ENCODE peak calls at places on chromosomes 1 and 21, in six cellular contexts. One of them, this sample, is unnamed.

GRCh38 chr1:245197911-245198379 is 43.2 kb downstream of the KIF26B start:
- DNase-seq in GM12891: no peak
- DNase-seq in uterus: no peak
- DNase-seq in esophagus squamous epithelium: no peak
- DNase-seq in adrenal gland: no peak
- DNase-seq in body of pancreas: no peak
- DNase-seq in this sample: no peak

GRCh38 chr1:227763246-227764018 is 28.2 kb downstream of the SNAP47 start:
- DNase-seq in GM12891: no peak
- DNase-seq in uterus: no peak
- DNase-seq in esophagus squamous epithelium: no peak
- DNase-seq in adrenal gland: no peak
- DNase-seq in body of pancreas: no peak
- DNase-seq in this sample: no peak

GRCh38 chr1:153963850-153964331 is 554 bp upstream of the SLC39A1 start:
- DNase-seq in GM12891: no peak
- DNase-seq in uterus: no peak
- DNase-seq in esophagus squamous epithelium: no peak
- DNase-seq in adrenal gland: no peak
- DNase-seq in body of pancreas: peak; percentile 56
- DNase-seq in this sample: no peak

GRCh38 chr21:38343691-38344090 is 86.9 kb downstream of the KCNJ15 start:
- DNase-seq in GM12891: no peak
- DNase-seq in uterus: no peak
- DNase-seq in esophagus squamous epithelium: no peak
- DNase-seq in adrenal gland: peak; percentile 72
- DNase-seq in body of pancreas: peak; percentile 73
- DNase-seq in this sample: no peak

GRCh38 chr1:212609701-212610574 is 1.4 kb downstream of the ATF3 start:
- DNase-seq in GM12891: no peak
- DNase-seq in uterus: no peak
- DNase-seq in esophagus squamous epithelium: no peak
- DNase-seq in adrenal gland: no peak
- DNase-seq in body of pancreas: peak; percentile 53
- DNase-seq in this sample: peak; percentile 23

GRCh38 chr1:69911301-69911801 is 294.0 kb downstream of the LRRC40 start:
- DNase-seq in GM12891: no peak
- DNase-seq in uterus: no peak
- DNase-seq in esophagus squamous epithelium: no peak
- DNase-seq in adrenal gland: no peak
- DNase-seq in body of pancreas: no peak
- DNase-seq in this sample: no peak

GRCh38 chr1:95742591-95743089 is 508.6 kb downstream of the RWDD3 start:
- DNase-seq in GM12891: no peak
- DNase-seq in uterus: no peak
- DNase-seq in esophagus squamous epithelium: no peak
- DNase-seq in adrenal gland: no peak
- DNase-seq in body of pancreas: no peak
- DNase-seq in this sample: no peak

GRCh38 chr1:227785812-227786608 is 29.5 kb upstream of the PRSS38 start:
- DNase-seq in GM12891: peak; percentile 2
- DNase-seq in uterus: no peak
- DNase-seq in esophagus squamous epithelium: no peak
- DNase-seq in adrenal gland: peak; percentile 23
- DNase-seq in body of pancreas: peak; percentile 45
- DNase-seq in this sample: no peak

GRCh38 chr21:35257413-35257812 is 208.3 kb upstream of the RUNX1 start:
- DNase-seq in GM12891: no peak
- DNase-seq in uterus: peak; percentile 32
- DNase-seq in esophagus squamous epithelium: no peak
- DNase-seq in adrenal gland: peak; percentile 61
- DNase-seq in body of pancreas: peak; percentile 59
- DNase-seq in this sample: peak; percentile 83

GRCh38 chr1:220221670-220222069 is 50.6 kb downstream of the RAB3GAP2 start:
- DNase-seq in GM12891: no peak
- DNase-seq in uterus: no peak
- DNase-seq in esophagus squamous epithelium: no peak
- DNase-seq in adrenal gland: no peak
- DNase-seq in body of pancreas: no peak
- DNase-seq in this sample: no peak

GRCh38 chr1:116990612-116991151 is 10.9 kb upstream of the CD101 start:
- DNase-seq in GM12891: no peak
- DNase-seq in uterus: no peak
- DNase-seq in esophagus squamous epithelium: no peak
- DNase-seq in adrenal gland: peak; percentile 79
- DNase-seq in body of pancreas: peak; percentile 46
- DNase-seq in this sample: peak; percentile 83

GRCh38 chr21:34583926-34584563 is 30.9 kb downstream of the RCAN1 start:
- DNase-seq in GM12891: no peak
- DNase-seq in uterus: no peak
- DNase-seq in esophagus squamous epithelium: no peak
- DNase-seq in adrenal gland: no peak
- DNase-seq in body of pancreas: no peak
- DNase-seq in this sample: no peak

GRCh38 chr1:180775801-180776200 is 136.9 kb upstream of the KIAA1614 start:
- DNase-seq in GM12891: no peak
- DNase-seq in uterus: no peak
- DNase-seq in esophagus squamous epithelium: no peak
- DNase-seq in adrenal gland: no peak
- DNase-seq in body of pancreas: no peak
- DNase-seq in this sample: no peak

GRCh38 chr1:13590486-13590885 is 6.9 kb downstream of the PDPN start:
- DNase-seq in GM12891: no peak
- DNase-seq in uterus: no peak
- DNase-seq in esophagus squamous epithelium: no peak
- DNase-seq in adrenal gland: no peak
- DNase-seq in body of pancreas: no peak
- DNase-seq in this sample: no peak

GRCh38 chr1:234530641-234531040 is 51.7 kb upstream of the TARBP1 start:
- DNase-seq in GM12891: no peak
- DNase-seq in uterus: peak; percentile 15
- DNase-seq in esophagus squamous epithelium: no peak
- DNase-seq in adrenal gland: no peak
- DNase-seq in body of pancreas: no peak
- DNase-seq in this sample: no peak

GRCh38 chr1:234531181-234532132 is 52.5 kb upstream of the TARBP1 start:
- DNase-seq in GM12891: no peak
- DNase-seq in uterus: peak; percentile 79
- DNase-seq in esophagus squamous epithelium: no peak
- DNase-seq in adrenal gland: peak; percentile 48
- DNase-seq in body of pancreas: peak; percentile 86
- DNase-seq in this sample: peak; percentile 74

GRCh38 chr1:234533975-234534876 is 55.2 kb upstream of the TARBP1 start:
- DNase-seq in GM12891: no peak
- DNase-seq in uterus: peak; percentile 98
- DNase-seq in esophagus squamous epithelium: no peak
- DNase-seq in adrenal gland: peak; percentile 96
- DNase-seq in body of pancreas: peak; percentile 92
- DNase-seq in this sample: peak; percentile 79

GRCh38 chr1:234533034-234533571 is 54.1 kb upstream of the TARBP1 start:
- DNase-seq in GM12891: no peak
- DNase-seq in uterus: peak; percentile 82
- DNase-seq in esophagus squamous epithelium: no peak
- DNase-seq in adrenal gland: peak; percentile 55
- DNase-seq in body of pancreas: peak; percentile 37
- DNase-seq in this sample: peak; percentile 90

GRCh38 chr1:234532511-234532922 is 53.5 kb upstream of the TARBP1 start:
- DNase-seq in GM12891: no peak
- DNase-seq in uterus: peak; percentile 53
- DNase-seq in esophagus squamous epithelium: no peak
- DNase-seq in adrenal gland: peak; percentile 43
- DNase-seq in body of pancreas: peak; percentile 90
- DNase-seq in this sample: peak; percentile 93
- TF ChIP-seq POLR2A in GM12891: no peak
- TF ChIP-seq POLR2A in uterus: no peak
- TF ChIP-seq POLR2A in esophagus squamous epithelium: no peak
- TF ChIP-seq POLR2A in adrenal gland: no peak
- TF ChIP-seq POLR2A in body of pancreas: peak; percentile 62
- TF ChIP-seq POLR2A in this sample: peak; percentile 51

GRCh38 chr1:149932474-149932873 is 4.2 kb downstream of the MTMR11 start:
- DNase-seq in GM12891: no peak
- DNase-seq in uterus: no peak
- DNase-seq in esophagus squamous epithelium: no peak
- DNase-seq in adrenal gland: no peak
- DNase-seq in body of pancreas: no peak
- DNase-seq in this sample: no peak
- TF ChIP-seq POLR2A in GM12891: no peak
- TF ChIP-seq POLR2A in uterus: no peak
- TF ChIP-seq POLR2A in esophagus squamous epithelium: no peak
- TF ChIP-seq POLR2A in adrenal gland: no peak
- TF ChIP-seq POLR2A in body of pancreas: no peak
- TF ChIP-seq POLR2A in this sample: no peak

GRCh38 chr1:92484472-92485373 is 2.0 kb downstream of the GFI1 start:
- DNase-seq in GM12891: peak; percentile 52
- DNase-seq in uterus: no peak
- DNase-seq in esophagus squamous epithelium: no peak
- DNase-seq in adrenal gland: peak; percentile 16
- DNase-seq in body of pancreas: peak; percentile 71
- DNase-seq in this sample: no peak
- TF ChIP-seq POLR2A in GM12891: no peak
- TF ChIP-seq POLR2A in uterus: no peak
- TF ChIP-seq POLR2A in esophagus squamous epithelium: no peak
- TF ChIP-seq POLR2A in adrenal gland: no peak
- TF ChIP-seq POLR2A in body of pancreas: no peak
- TF ChIP-seq POLR2A in this sample: no peak

DNA sequence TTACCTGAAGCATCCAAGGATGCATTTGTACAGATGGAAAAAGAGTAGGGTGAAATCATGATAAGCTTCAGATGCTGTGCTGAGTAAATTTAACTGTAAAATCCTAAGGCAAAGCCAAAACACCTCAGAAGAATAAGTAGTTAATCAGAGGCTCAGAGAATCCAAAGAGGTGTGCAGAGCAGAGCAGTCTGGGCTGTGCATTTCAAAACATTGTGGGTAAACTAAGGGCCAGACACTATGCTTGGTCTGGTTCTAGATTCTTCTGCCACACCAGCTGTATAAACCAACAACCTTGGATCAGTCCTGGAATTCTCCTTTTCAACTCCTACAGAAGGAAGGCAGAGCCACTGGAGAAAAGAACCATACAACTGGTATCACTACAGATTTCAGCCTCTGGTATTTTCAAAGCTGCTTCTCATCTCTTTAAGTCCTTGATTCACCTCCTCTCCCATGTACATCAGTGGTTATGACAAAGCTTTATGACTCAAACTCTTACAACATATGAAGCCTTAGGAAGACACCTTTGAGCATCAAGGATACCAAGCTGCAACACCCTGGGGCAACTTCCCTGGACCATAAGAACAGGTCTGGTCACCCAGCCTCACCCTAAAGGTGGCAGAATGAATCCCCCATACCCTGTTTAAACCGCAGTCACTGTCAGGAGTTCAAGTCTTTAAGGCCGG is 11.6 kb upstream of the HIPK1 start:
- DNase-seq in GM12891: no peak
- DNase-seq in uterus: no peak
- DNase-seq in esophagus squamous epithelium: no peak
- DNase-seq in adrenal gland: no peak
- DNase-seq in body of pancreas: no peak
- DNase-seq in this sample: no peak
- TF ChIP-seq POLR2A in GM12891: no peak
- TF ChIP-seq POLR2A in uterus: no peak
- TF ChIP-seq POLR2A in esophagus squamous epithelium: no peak
- TF ChIP-seq POLR2A in adrenal gland: no peak
- TF ChIP-seq POLR2A in body of pancreas: no peak
- TF ChIP-seq POLR2A in this sample: no peak

DNA sequence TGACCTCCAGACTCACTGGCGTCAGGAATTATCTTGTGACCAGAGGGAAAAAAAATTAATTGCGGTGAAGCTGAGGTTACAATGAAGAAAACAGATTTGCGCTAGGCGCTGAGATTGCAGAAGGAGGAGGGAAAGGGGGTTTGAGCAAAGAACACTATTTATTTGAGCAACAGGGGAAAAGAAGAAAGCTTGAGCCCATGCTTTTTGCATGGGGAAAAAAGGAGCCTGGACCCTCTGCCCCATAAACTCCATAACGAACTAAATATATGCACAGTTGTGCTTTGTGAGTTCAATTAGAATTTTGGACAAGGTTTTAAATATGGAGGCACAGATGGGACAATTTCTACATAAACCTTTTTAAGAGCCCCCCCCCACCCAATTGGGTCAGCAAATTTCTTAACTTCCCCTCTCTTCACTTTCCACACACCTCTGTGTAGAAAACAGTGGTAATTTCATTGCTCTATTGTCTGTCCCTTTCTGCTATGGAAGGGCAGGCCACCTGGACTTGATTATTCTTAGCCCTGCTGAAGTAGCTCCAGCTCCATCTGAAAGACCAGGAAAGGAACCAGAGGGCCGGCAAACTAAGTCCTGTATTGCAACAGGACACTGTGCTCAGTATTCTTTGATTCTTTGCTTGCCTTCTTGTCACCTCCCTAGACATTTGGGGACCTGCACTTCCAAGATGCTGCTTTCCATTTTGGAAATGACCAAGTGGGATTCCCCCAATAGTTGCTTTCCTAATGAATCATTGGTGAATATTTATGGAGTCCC is 869 bp upstream of the ID3 start:
- DNase-seq in GM12891: no peak
- DNase-seq in uterus: no peak
- DNase-seq in esophagus squamous epithelium: no peak
- DNase-seq in adrenal gland: no peak
- DNase-seq in body of pancreas: no peak
- DNase-seq in this sample: no peak
- TF ChIP-seq POLR2A in GM12891: no peak
- TF ChIP-seq POLR2A in uterus: no peak
- TF ChIP-seq POLR2A in esophagus squamous epithelium: no peak
- TF ChIP-seq POLR2A in adrenal gland: no peak
- TF ChIP-seq POLR2A in body of pancreas: no peak
- TF ChIP-seq POLR2A in this sample: no peak

DNA sequence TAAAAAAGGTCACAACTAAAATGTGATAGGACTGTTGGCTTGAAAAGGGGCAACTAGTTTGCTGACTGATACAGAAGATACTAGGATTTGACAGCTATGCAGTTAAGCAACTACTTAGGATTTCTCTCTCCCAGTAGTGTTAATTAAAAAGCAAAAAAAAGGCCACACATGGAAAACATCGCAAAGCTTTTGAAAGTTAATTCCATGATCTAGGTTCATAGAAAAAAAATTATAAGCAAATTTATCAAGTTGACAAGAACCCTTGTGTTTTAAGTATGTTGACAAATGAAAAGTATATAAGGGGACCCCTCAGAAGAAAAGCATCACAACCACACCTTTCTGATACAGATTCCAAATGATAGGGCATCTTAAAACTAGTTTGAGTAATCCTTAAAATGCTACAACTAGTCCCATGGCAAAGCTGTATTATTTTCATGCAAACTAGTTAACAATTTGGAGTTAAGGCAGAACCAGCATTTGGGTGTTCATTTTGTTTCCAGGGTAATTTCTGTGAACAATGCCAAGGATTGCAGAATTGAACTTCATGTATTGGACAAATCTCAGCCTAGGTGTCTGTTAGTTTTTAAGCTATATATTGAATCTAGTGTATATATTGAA is 4.1 kb downstream of the PNRC2 start:
- DNase-seq in GM12891: no peak
- DNase-seq in uterus: no peak
- DNase-seq in esophagus squamous epithelium: no peak
- DNase-seq in adrenal gland: no peak
- DNase-seq in body of pancreas: no peak
- DNase-seq in this sample: no peak
- TF ChIP-seq POLR2A in GM12891: peak; percentile 80
- TF ChIP-seq POLR2A in uterus: no peak
- TF ChIP-seq POLR2A in esophagus squamous epithelium: no peak
- TF ChIP-seq POLR2A in adrenal gland: no peak
- TF ChIP-seq POLR2A in body of pancreas: no peak
- TF ChIP-seq POLR2A in this sample: no peak

This sample was measured in gastrocnemius medialis.